ENCODE peak calls at places on chromosome 18, in five cellular contexts. One of them, this sample, is unnamed.

GRCh38 chr18:42706618-42707017 is 408.9 kb downstream of the RIT2 start:
- DNase-seq in neural progenitor cell: peak; percentile 48
- DNase-seq in sigmoid colon: no peak
- DNase-seq in CD8-positive, alpha-beta T cell: peak; percentile 4
- DNase-seq in progenitor cell of endocrine pancreas: no peak
- DNase-seq in this sample: no peak

GRCh38 chr18:51255694-51256093 is 58.2 kb upstream of the MEX3C start:
- DNase-seq in sigmoid colon: no peak
- DNase-seq in CD8-positive, alpha-beta T cell: no peak
- DNase-seq in neural progenitor cell: no peak
- DNase-seq in progenitor cell of endocrine pancreas: no peak
- DNase-seq in this sample: no peak

GRCh38 chr18:79507076-79507545 is 111.4 kb downstream of the NFATC1 start:
- DNase-seq in sigmoid colon: peak; percentile 88
- DNase-seq in neural progenitor cell: no peak
- DNase-seq in progenitor cell of endocrine pancreas: no peak
- DNase-seq in CD8-positive, alpha-beta T cell: peak; percentile 40
- DNase-seq in this sample: peak; percentile 48

GRCh38 chr18:23498877-23499570 is 4.3 kb upstream of the RMC1 start:
- DNase-seq in sigmoid colon: peak; percentile 75
- DNase-seq in neural progenitor cell: peak; percentile 87
- DNase-seq in CD8-positive, alpha-beta T cell: peak; percentile 79
- DNase-seq in progenitor cell of endocrine pancreas: no peak
- DNase-seq in this sample: peak; percentile 37

GRCh38 chr18:61949946-61950345 is 57.1 kb upstream of the RNF152 start:
- DNase-seq in neural progenitor cell: no peak
- DNase-seq in CD8-positive, alpha-beta T cell: no peak
- DNase-seq in sigmoid colon: no peak
- DNase-seq in progenitor cell of endocrine pancreas: no peak
- DNase-seq in this sample: no peak

GRCh38 chr18:80196528-80197320 is 50.6 kb downstream of the PARD6G start:
- DNase-seq in neural progenitor cell: peak; percentile 74
- DNase-seq in CD8-positive, alpha-beta T cell: no peak
- DNase-seq in progenitor cell of endocrine pancreas: no peak
- DNase-seq in sigmoid colon: peak; percentile 8
- DNase-seq in this sample: no peak

GRCh38 chr18:45416168-45416567 is 199.1 kb upstream of the SLC14A2 start:
- DNase-seq in progenitor cell of endocrine pancreas: no peak
- DNase-seq in CD8-positive, alpha-beta T cell: no peak
- DNase-seq in neural progenitor cell: peak; percentile 16
- DNase-seq in sigmoid colon: no peak
- DNase-seq in this sample: no peak

GRCh38 chr18:50819027-50819726 is 639 bp downstream of the MRO start:
- DNase-seq in neural progenitor cell: peak; percentile 66
- DNase-seq in CD8-positive, alpha-beta T cell: no peak
- DNase-seq in progenitor cell of endocrine pancreas: peak; percentile 38
- DNase-seq in sigmoid colon: peak; percentile 67
- DNase-seq in this sample: no peak

GRCh38 chr18:331231-331771 is 63.5 kb upstream of the THOC1 start:
- DNase-seq in CD8-positive, alpha-beta T cell: no peak
- DNase-seq in sigmoid colon: no peak
- DNase-seq in progenitor cell of endocrine pancreas: no peak
- DNase-seq in neural progenitor cell: no peak
- DNase-seq in this sample: no peak

GRCh38 chr18:40708726-40709125 is 1246.3 kb upstream of the PIK3C3 start:
- DNase-seq in neural progenitor cell: no peak
- DNase-seq in CD8-positive, alpha-beta T cell: no peak
- DNase-seq in progenitor cell of endocrine pancreas: no peak
- DNase-seq in sigmoid colon: no peak
- DNase-seq in this sample: no peak

GRCh38 chr18:35856178-35856577 is 116.3 kb upstream of the RMP24 start:
- DNase-seq in sigmoid colon: no peak
- DNase-seq in neural progenitor cell: no peak
- DNase-seq in CD8-positive, alpha-beta T cell: no peak
- DNase-seq in progenitor cell of endocrine pancreas: no peak
- DNase-seq in this sample: no peak

GRCh38 chr18:11951390-11951851 is 29.9 kb upstream of the IMPA2 start:
- DNase-seq in neural progenitor cell: peak; percentile 21
- DNase-seq in sigmoid colon: no peak
- DNase-seq in CD8-positive, alpha-beta T cell: no peak
- DNase-seq in progenitor cell of endocrine pancreas: no peak
- DNase-seq in this sample: no peak

GRCh38 chr18:51168960-51169662 is 28.4 kb downstream of the MEX3C start:
- DNase-seq in neural progenitor cell: no peak
- DNase-seq in progenitor cell of endocrine pancreas: no peak
- DNase-seq in sigmoid colon: no peak
- DNase-seq in CD8-positive, alpha-beta T cell: no peak
- DNase-seq in this sample: no peak

GRCh38 chr18:3710712-3711269 is 260.8 kb downstream of the TGIF1 start:
- DNase-seq in CD8-positive, alpha-beta T cell: no peak
- DNase-seq in sigmoid colon: no peak
- DNase-seq in progenitor cell of endocrine pancreas: no peak
- DNase-seq in neural progenitor cell: no peak
- DNase-seq in this sample: no peak

GRCh38 chr18:29874519-29875098 is 1167.9 kb downstream of the DSC3 start:
- DNase-seq in CD8-positive, alpha-beta T cell: no peak
- DNase-seq in neural progenitor cell: peak; percentile 61
- DNase-seq in sigmoid colon: no peak
- DNase-seq in progenitor cell of endocrine pancreas: peak; percentile 29
- DNase-seq in this sample: no peak

GRCh38 chr18:12092398-12093229 is 1.0 kb upstream of the ANKRD62 start:
- DNase-seq in progenitor cell of endocrine pancreas: no peak
- DNase-seq in CD8-positive, alpha-beta T cell: no peak
- DNase-seq in neural progenitor cell: peak; percentile 72
- DNase-seq in sigmoid colon: no peak
- DNase-seq in this sample: no peak

GRCh38 chr18:79503891-79504475 is 108.3 kb downstream of the NFATC1 start:
- DNase-seq in neural progenitor cell: no peak
- DNase-seq in CD8-positive, alpha-beta T cell: no peak
- DNase-seq in progenitor cell of endocrine pancreas: no peak
- DNase-seq in sigmoid colon: no peak
- DNase-seq in this sample: no peak

GRCh38 chr18:62716679-62717058 is 1.3 kb downstream of the PHLPP1 start:
- DNase-seq in sigmoid colon: peak; percentile 73
- DNase-seq in CD8-positive, alpha-beta T cell: peak; percentile 56
- DNase-seq in neural progenitor cell: peak; percentile 79
- DNase-seq in progenitor cell of endocrine pancreas: peak; percentile 45
- DNase-seq in this sample: peak; percentile 58

GRCh38 chr18:34590503-34590902 is 119.6 kb upstream of the DTNA start:
- DNase-seq in progenitor cell of endocrine pancreas: no peak
- DNase-seq in CD8-positive, alpha-beta T cell: no peak
- DNase-seq in sigmoid colon: no peak
- DNase-seq in neural progenitor cell: no peak
- DNase-seq in this sample: no peak

GRCh38 chr18:25334588-25334987 is 17.4 kb downstream of the ZNF521 start:
- DNase-seq in CD8-positive, alpha-beta T cell: no peak
- DNase-seq in sigmoid colon: no peak
- DNase-seq in progenitor cell of endocrine pancreas: no peak
- DNase-seq in neural progenitor cell: no peak
- DNase-seq in this sample: no peak
- TF ChIP-seq CTCF in CD8-positive, alpha-beta T cell: no peak
- TF ChIP-seq CTCF in sigmoid colon: no peak
- TF ChIP-seq CTCF in progenitor cell of endocrine pancreas: peak; percentile 32
- TF ChIP-seq CTCF in neural progenitor cell: peak; percentile 30
- TF ChIP-seq CTCF in this sample: no peak

DNA sequence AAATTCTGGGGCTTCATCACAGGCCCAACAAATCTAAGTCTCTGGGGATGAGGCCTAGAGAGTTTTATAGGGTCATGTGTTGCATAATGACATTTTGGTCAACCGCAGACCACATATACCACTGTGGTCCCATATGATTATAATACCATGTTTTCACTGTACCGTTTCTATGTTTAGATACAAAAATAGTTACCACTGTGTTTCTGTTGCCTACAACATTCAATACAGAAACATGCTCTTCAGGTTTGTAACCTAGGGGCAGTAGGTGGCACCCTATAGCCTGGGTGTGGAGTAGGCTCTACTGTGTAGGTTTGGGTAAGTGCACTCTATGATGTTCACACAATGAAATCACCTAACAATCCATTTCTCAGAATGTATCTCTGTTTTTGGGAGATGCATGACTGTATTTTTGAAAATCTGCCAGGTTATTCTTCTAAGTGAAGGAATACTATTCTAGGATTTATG is 485.2 kb downstream of the PTPRM start:
- DNase-seq in neural progenitor cell: no peak
- DNase-seq in CD8-positive, alpha-beta T cell: no peak
- DNase-seq in sigmoid colon: no peak
- DNase-seq in progenitor cell of endocrine pancreas: no peak
- DNase-seq in this sample: no peak
- TF ChIP-seq CTCF in neural progenitor cell: peak; percentile 35
- TF ChIP-seq CTCF in CD8-positive, alpha-beta T cell: no peak
- TF ChIP-seq CTCF in sigmoid colon: no peak
- TF ChIP-seq CTCF in progenitor cell of endocrine pancreas: no peak
- TF ChIP-seq CTCF in this sample: no peak

DNA sequence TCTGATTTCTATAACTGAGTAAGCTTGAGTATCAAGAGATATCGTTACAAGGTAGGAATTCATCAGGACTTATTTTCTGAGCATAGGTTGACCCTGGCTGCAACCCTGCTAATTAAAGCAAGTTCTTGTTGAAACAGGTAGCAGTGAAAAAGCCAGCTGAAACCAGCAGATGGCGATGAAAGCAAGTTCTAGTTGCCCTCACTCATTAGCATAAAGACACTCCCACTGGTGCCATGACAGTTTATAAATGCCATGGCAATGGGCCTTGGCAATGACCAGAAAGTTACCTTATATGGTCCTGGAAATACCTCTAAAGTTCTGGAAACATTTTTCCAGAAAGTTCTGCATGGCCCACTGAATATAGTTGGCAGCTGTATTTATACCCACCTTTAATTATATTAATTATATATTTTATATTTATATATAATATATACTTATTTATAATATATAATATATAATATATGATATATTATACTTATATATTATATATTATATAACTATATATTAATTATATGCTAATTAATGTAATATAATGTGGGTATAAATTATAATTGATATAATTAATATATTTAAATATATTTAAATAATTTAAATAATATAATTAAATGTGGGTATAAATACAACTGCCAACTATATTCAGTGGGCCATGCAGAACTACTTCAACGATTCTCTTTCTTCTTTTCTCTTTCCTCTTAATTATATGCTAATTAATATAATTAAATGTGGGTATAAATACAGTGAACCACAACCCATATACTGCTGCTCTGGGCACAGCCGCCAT is 188.0 kb downstream of the CDH7 start:
- DNase-seq in neural progenitor cell: peak; percentile 28
- DNase-seq in progenitor cell of endocrine pancreas: no peak
- DNase-seq in sigmoid colon: no peak
- DNase-seq in CD8-positive, alpha-beta T cell: no peak
- DNase-seq in this sample: no peak
- TF ChIP-seq CTCF in neural progenitor cell: peak; percentile 50
- TF ChIP-seq CTCF in progenitor cell of endocrine pancreas: peak; percentile 32
- TF ChIP-seq CTCF in sigmoid colon: no peak
- TF ChIP-seq CTCF in CD8-positive, alpha-beta T cell: no peak
- TF ChIP-seq CTCF in this sample: no peak

GRCh38 chr18:70464343-70465114 is 175.7 kb downstream of the SOCS6 start:
- DNase-seq in neural progenitor cell: peak; percentile 83
- DNase-seq in progenitor cell of endocrine pancreas: peak; percentile 37
- DNase-seq in CD8-positive, alpha-beta T cell: no peak
- DNase-seq in sigmoid colon: peak; percentile 84
- DNase-seq in this sample: no peak
- TF ChIP-seq CTCF in neural progenitor cell: peak; percentile 55
- TF ChIP-seq CTCF in progenitor cell of endocrine pancreas: peak; percentile 47
- TF ChIP-seq CTCF in CD8-positive, alpha-beta T cell: no peak
- TF ChIP-seq CTCF in sigmoid colon: no peak
- TF ChIP-seq CTCF in this sample: no peak

GRCh38 chr18:57466745-57467144 is 31.6 kb downstream of the ONECUT2 start:
- DNase-seq in CD8-positive, alpha-beta T cell: no peak
- DNase-seq in progenitor cell of endocrine pancreas: no peak
- DNase-seq in neural progenitor cell: no peak
- DNase-seq in sigmoid colon: no peak
- DNase-seq in this sample: no peak
- TF ChIP-seq CTCF in CD8-positive, alpha-beta T cell: no peak
- TF ChIP-seq CTCF in progenitor cell of endocrine pancreas: peak; percentile 17
- TF ChIP-seq CTCF in neural progenitor cell: peak; percentile 6
- TF ChIP-seq CTCF in sigmoid colon: no peak
- TF ChIP-seq CTCF in this sample: no peak

DNA sequence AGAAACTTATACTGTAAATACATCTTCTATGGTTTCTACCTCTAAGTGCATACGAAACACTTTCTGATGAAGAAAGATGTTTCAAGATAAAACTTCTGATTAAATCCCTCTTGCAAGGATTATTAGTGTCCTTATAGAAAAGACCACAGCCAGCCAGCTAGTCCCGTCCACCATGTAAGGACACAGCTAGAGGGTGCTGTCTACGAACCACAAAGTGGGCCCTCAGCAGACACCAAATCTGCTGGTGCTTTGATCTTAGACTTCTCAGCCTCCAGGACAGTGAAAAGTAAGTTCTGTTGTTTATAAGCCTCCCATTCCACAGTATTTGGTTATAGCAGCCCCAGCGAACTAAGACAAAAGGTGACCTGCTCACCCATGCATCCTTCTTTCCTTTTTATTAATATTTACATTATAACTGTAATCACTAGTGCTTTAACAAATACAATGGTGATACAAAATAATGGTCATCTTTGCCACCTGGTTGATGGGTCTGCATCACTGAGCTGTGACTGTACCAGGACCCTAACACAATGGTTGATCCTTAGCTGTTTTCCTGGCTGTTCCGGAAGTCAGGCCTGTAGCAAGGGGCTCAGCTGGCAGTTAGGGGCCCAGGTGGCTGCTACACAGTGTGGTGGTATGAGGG is 108.4 kb upstream of the SMAD7 start:
- DNase-seq in neural progenitor cell: peak; percentile 19
- DNase-seq in progenitor cell of endocrine pancreas: no peak
- DNase-seq in CD8-positive, alpha-beta T cell: no peak
- DNase-seq in sigmoid colon: no peak
- DNase-seq in this sample: no peak
- TF ChIP-seq CTCF in neural progenitor cell: peak; percentile 30
- TF ChIP-seq CTCF in progenitor cell of endocrine pancreas: no peak
- TF ChIP-seq CTCF in CD8-positive, alpha-beta T cell: no peak
- TF ChIP-seq CTCF in sigmoid colon: no peak
- TF ChIP-seq CTCF in this sample: no peak

DNA sequence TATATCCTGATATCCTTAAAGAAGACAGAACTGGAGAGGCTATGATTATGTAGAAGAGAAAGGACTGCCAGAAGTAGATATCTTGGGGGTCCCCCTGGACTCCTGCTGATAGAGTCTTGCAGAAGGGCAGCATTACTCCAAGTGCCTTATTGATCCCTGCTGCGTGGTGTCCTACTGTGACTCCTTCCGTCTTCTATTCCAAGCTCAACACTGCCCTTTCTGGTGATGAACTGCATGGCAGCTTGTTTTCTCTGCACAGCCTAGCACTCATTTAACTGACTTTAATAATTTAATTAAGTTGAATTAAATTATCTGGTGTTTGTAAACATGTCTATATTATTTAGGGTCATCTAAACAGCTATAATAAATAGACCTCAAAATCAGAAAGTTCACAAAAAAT is 194.1 kb upstream of the DSEL start:
- DNase-seq in progenitor cell of endocrine pancreas: no peak
- DNase-seq in CD8-positive, alpha-beta T cell: no peak
- DNase-seq in sigmoid colon: no peak
- DNase-seq in neural progenitor cell: peak; percentile 14
- DNase-seq in this sample: no peak
- TF ChIP-seq CTCF in progenitor cell of endocrine pancreas: peak; percentile 20
- TF ChIP-seq CTCF in CD8-positive, alpha-beta T cell: no peak
- TF ChIP-seq CTCF in sigmoid colon: no peak
- TF ChIP-seq CTCF in neural progenitor cell: peak; percentile 40
- TF ChIP-seq CTCF in this sample: no peak

GRCh38 chr18:10353791-10354190 is 100.6 kb upstream of the APCDD1 start:
- DNase-seq in sigmoid colon: no peak
- DNase-seq in CD8-positive, alpha-beta T cell: no peak
- DNase-seq in progenitor cell of endocrine pancreas: no peak
- DNase-seq in neural progenitor cell: no peak
- DNase-seq in this sample: no peak
- TF ChIP-seq CTCF in sigmoid colon: no peak
- TF ChIP-seq CTCF in CD8-positive, alpha-beta T cell: no peak
- TF ChIP-seq CTCF in progenitor cell of endocrine pancreas: no peak
- TF ChIP-seq CTCF in neural progenitor cell: no peak
- TF ChIP-seq CTCF in this sample: no peak

GRCh38 chr18:2083691-2084090 is 487.6 kb downstream of the METTL4 start:
- DNase-seq in CD8-positive, alpha-beta T cell: no peak
- DNase-seq in neural progenitor cell: peak; percentile 8
- DNase-seq in sigmoid colon: no peak
- DNase-seq in progenitor cell of endocrine pancreas: no peak
- DNase-seq in this sample: no peak
- TF ChIP-seq CTCF in CD8-positive, alpha-beta T cell: no peak
- TF ChIP-seq CTCF in neural progenitor cell: peak; percentile 47
- TF ChIP-seq CTCF in sigmoid colon: no peak
- TF ChIP-seq CTCF in progenitor cell of endocrine pancreas: peak; percentile 48
- TF ChIP-seq CTCF in this sample: no peak

This sample was measured in activated B cell treated with CpG ODN at 0.5 μM for 24 hours.